ENCODE peak calls at places on chromosomes 4 and X, in six cellular contexts. One of them, this sample, is unnamed.

GRCh38 chr4:53919605-53920004 is 144.8 kb downstream of the CHIC2 start:
- DNase-seq in GM06990: no peak
- DNase-seq in fibroblast of pulmonary artery: no peak
- DNase-seq in uterus: no peak
- DNase-seq in mucosa of descending colon: no peak
- DNase-seq in fibroblast of mammary gland: no peak
- DNase-seq in this sample: no peak

GRCh38 chr4:89299153-89299789 is 8.3 kb downstream of the GPRIN3 start:
- DNase-seq in uterus: no peak
- DNase-seq in GM06990: no peak
- DNase-seq in fibroblast of pulmonary artery: no peak
- DNase-seq in fibroblast of mammary gland: no peak
- DNase-seq in mucosa of descending colon: no peak
- DNase-seq in this sample: no peak

GRCh38 chr4:81757706-81758105 is 286.0 kb upstream of the RASGEF1B start:
- DNase-seq in GM06990: no peak
- DNase-seq in fibroblast of pulmonary artery: no peak
- DNase-seq in uterus: no peak
- DNase-seq in fibroblast of mammary gland: no peak
- DNase-seq in mucosa of descending colon: no peak
- DNase-seq in this sample: no peak

GRCh38 chr4:128524311-128524710 is 236.7 kb upstream of the PGRMC2 start:
- DNase-seq in fibroblast of pulmonary artery: peak
- DNase-seq in GM06990: no peak
- DNase-seq in fibroblast of mammary gland: peak
- DNase-seq in mucosa of descending colon: peak
- DNase-seq in uterus: peak
- DNase-seq in this sample: no peak

GRCh38 chr4:1395941-1396805 is 10.1 kb downstream of the NKX1-1 start:
- DNase-seq in uterus: no peak
- DNase-seq in fibroblast of pulmonary artery: no peak
- DNase-seq in GM06990: no peak
- DNase-seq in mucosa of descending colon: peak
- DNase-seq in fibroblast of mammary gland: no peak
- DNase-seq in this sample: no peak

GRCh38 chr4:7772708-7773385 is 166.8 kb downstream of the AFAP1 start:
- DNase-seq in mucosa of descending colon: peak
- DNase-seq in uterus: peak
- DNase-seq in fibroblast of pulmonary artery: peak
- DNase-seq in GM06990: no peak
- DNase-seq in fibroblast of mammary gland: peak
- DNase-seq in this sample: no peak

GRCh38 chrX:143768976-143769375 is 48.4 kb upstream of the SPANXN2 start:
- DNase-seq in fibroblast of mammary gland: peak
- DNase-seq in uterus: no peak
- DNase-seq in mucosa of descending colon: no peak
- DNase-seq in GM06990: no peak
- DNase-seq in fibroblast of pulmonary artery: peak
- DNase-seq in this sample: no peak

GRCh38 chr4:154877110-154877760 is 96.2 kb downstream of the RBM46 start:
- DNase-seq in fibroblast of pulmonary artery: peak
- DNase-seq in fibroblast of mammary gland: peak
- DNase-seq in mucosa of descending colon: no peak
- DNase-seq in GM06990: no peak
- DNase-seq in uterus: no peak
- DNase-seq in this sample: peak

GRCh38 chrX:87636533-87636932 is 118.9 kb downstream of the KLHL4 start:
- DNase-seq in fibroblast of pulmonary artery: no peak
- DNase-seq in GM06990: no peak
- DNase-seq in uterus: no peak
- DNase-seq in fibroblast of mammary gland: no peak
- DNase-seq in mucosa of descending colon: no peak
- DNase-seq in this sample: no peak

GRCh38 chr4:187893418-187893817 is 102.2 kb upstream of the ZFP42 start:
- DNase-seq in mucosa of descending colon: no peak
- DNase-seq in GM06990: no peak
- DNase-seq in fibroblast of mammary gland: no peak
- DNase-seq in fibroblast of pulmonary artery: no peak
- DNase-seq in uterus: no peak
- DNase-seq in this sample: no peak

GRCh38 chr4:72286185-72286584 is 254.4 kb downstream of the NPFFR2 start:
- DNase-seq in fibroblast of pulmonary artery: peak
- DNase-seq in GM06990: no peak
- DNase-seq in mucosa of descending colon: no peak
- DNase-seq in uterus: no peak
- DNase-seq in fibroblast of mammary gland: peak
- DNase-seq in this sample: no peak

GRCh38 chrX:68646421-68646820 is 1.0 kb upstream of the STARD8 start:
- DNase-seq in fibroblast of mammary gland: no peak
- DNase-seq in mucosa of descending colon: no peak
- DNase-seq in fibroblast of pulmonary artery: peak
- DNase-seq in uterus: no peak
- DNase-seq in GM06990: no peak
- DNase-seq in this sample: no peak

GRCh38 chrX:136694491-136695087 is 46.6 kb downstream of the CD40LG start:
- DNase-seq in fibroblast of mammary gland: peak
- DNase-seq in fibroblast of pulmonary artery: peak
- DNase-seq in mucosa of descending colon: no peak
- DNase-seq in GM06990: peak
- DNase-seq in uterus: no peak
- DNase-seq in this sample: peak

GRCh38 chr4:3270141-3270611 is 21.2 kb downstream of the MSANTD1 start:
- DNase-seq in fibroblast of mammary gland: no peak
- DNase-seq in fibroblast of pulmonary artery: no peak
- DNase-seq in GM06990: no peak
- DNase-seq in mucosa of descending colon: no peak
- DNase-seq in uterus: no peak
- DNase-seq in this sample: no peak

GRCh38 chr4:159227378-159227777 is 124.5 kb downstream of the RAPGEF2 start:
- DNase-seq in fibroblast of mammary gland: peak
- DNase-seq in fibroblast of pulmonary artery: no peak
- DNase-seq in uterus: no peak
- DNase-seq in GM06990: no peak
- DNase-seq in mucosa of descending colon: no peak
- DNase-seq in this sample: no peak

GRCh38 chr4:158588777-158589176 is 67.1 kb downstream of the RXFP1 start:
- DNase-seq in fibroblast of mammary gland: no peak
- DNase-seq in mucosa of descending colon: no peak
- DNase-seq in GM06990: no peak
- DNase-seq in uterus: no peak
- DNase-seq in fibroblast of pulmonary artery: no peak
- DNase-seq in this sample: no peak

GRCh38 chr4:84403656-84404055 is 95.4 kb downstream of the NKX6-1 start:
- DNase-seq in fibroblast of mammary gland: peak
- DNase-seq in uterus: no peak
- DNase-seq in fibroblast of pulmonary artery: no peak
- DNase-seq in GM06990: no peak
- DNase-seq in mucosa of descending colon: no peak
- DNase-seq in this sample: no peak

GRCh38 chr4:38872620-38873019 is 5.0 kb downstream of the FAM114A1 start:
- DNase-seq in mucosa of descending colon: no peak
- DNase-seq in fibroblast of pulmonary artery: no peak
- DNase-seq in uterus: no peak
- DNase-seq in GM06990: no peak
- DNase-seq in fibroblast of mammary gland: peak
- DNase-seq in this sample: no peak

GRCh38 chrX:139691843-139692505 is 16.0 kb downstream of the MCF2 start:
- DNase-seq in uterus: no peak
- DNase-seq in GM06990: peak
- DNase-seq in fibroblast of mammary gland: no peak
- DNase-seq in mucosa of descending colon: peak
- DNase-seq in fibroblast of pulmonary artery: no peak
- DNase-seq in this sample: no peak

GRCh38 chrX:139692506-139692849 is 15.5 kb downstream of the MCF2 start:
- DNase-seq in fibroblast of pulmonary artery: no peak
- DNase-seq in uterus: no peak
- DNase-seq in GM06990: no peak
- DNase-seq in fibroblast of mammary gland: peak
- DNase-seq in mucosa of descending colon: no peak
- DNase-seq in this sample: no peak

GRCh38 chrX:139691493-139691842 is 16.5 kb downstream of the MCF2 start:
- DNase-seq in fibroblast of mammary gland: peak
- DNase-seq in uterus: no peak
- DNase-seq in mucosa of descending colon: no peak
- DNase-seq in GM06990: peak
- DNase-seq in fibroblast of pulmonary artery: peak
- DNase-seq in this sample: no peak

GRCh38 chrX:139692908-139693307 is 15.1 kb downstream of the MCF2 start:
- DNase-seq in fibroblast of pulmonary artery: no peak
- DNase-seq in mucosa of descending colon: no peak
- DNase-seq in GM06990: no peak
- DNase-seq in fibroblast of mammary gland: no peak
- DNase-seq in uterus: no peak
- DNase-seq in this sample: no peak
- H3K4me3 ChIP-seq in fibroblast of pulmonary artery: peak
- H3K4me3 ChIP-seq in mucosa of descending colon: no peak
- H3K4me3 ChIP-seq in GM06990: no peak
- H3K4me3 ChIP-seq in fibroblast of mammary gland: no peak
- H3K4me3 ChIP-seq in uterus: peak
- H3K4me3 ChIP-seq in this sample: no peak

GRCh38 chr4:165053645-165054044 is at the start of gene TRIM75:
- DNase-seq in fibroblast of pulmonary artery: no peak
- DNase-seq in mucosa of descending colon: no peak
- DNase-seq in fibroblast of mammary gland: no peak
- DNase-seq in uterus: no peak
- DNase-seq in GM06990: no peak
- DNase-seq in this sample: no peak

GRCh38 chr4:165058676-165059075 is 5.0 kb downstream of the TRIM75 start:
- DNase-seq in mucosa of descending colon: no peak
- DNase-seq in GM06990: no peak
- DNase-seq in fibroblast of pulmonary artery: no peak
- DNase-seq in fibroblast of mammary gland: no peak
- DNase-seq in uterus: no peak
- DNase-seq in this sample: no peak

GRCh38 chr4:165060938-165061337 is 7.3 kb downstream of the TRIM75 start:
- DNase-seq in fibroblast of mammary gland: peak
- DNase-seq in mucosa of descending colon: no peak
- DNase-seq in GM06990: no peak
- DNase-seq in uterus: no peak
- DNase-seq in fibroblast of pulmonary artery: no peak
- DNase-seq in this sample: no peak

GRCh38 chr4:165052627-165053026 is 1.0 kb upstream of the TRIM75 start:
- DNase-seq in uterus: no peak
- DNase-seq in fibroblast of pulmonary artery: no peak
- DNase-seq in GM06990: no peak
- DNase-seq in mucosa of descending colon: no peak
- DNase-seq in fibroblast of mammary gland: no peak
- DNase-seq in this sample: no peak

DNA sequence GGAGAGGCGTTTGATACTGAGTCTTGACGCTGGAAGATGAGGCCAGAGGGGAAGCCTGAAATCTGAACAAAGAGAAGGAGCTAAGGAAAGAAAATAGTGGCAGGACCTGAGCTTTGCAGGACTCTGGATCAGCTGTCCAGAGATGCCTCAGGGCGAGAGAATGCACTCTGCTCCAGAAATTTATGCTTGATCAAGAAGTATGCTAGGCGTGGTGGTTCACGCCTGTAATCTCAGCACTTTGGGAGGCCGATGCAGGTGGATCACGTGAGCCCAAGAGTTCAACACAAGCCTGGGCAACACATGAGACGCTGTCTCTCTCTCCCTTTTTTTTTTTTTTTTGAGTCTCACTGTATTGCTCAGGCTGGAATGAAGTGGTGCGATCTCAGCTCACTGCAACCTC is 1.9 kb downstream of the TRIM75 start:
- DNase-seq in fibroblast of mammary gland: no peak
- DNase-seq in GM06990: no peak
- DNase-seq in mucosa of descending colon: no peak
- DNase-seq in fibroblast of pulmonary artery: no peak
- DNase-seq in uterus: no peak
- DNase-seq in this sample: no peak
- H3K4me3 ChIP-seq in fibroblast of mammary gland: no peak
- H3K4me3 ChIP-seq in GM06990: no peak
- H3K4me3 ChIP-seq in mucosa of descending colon: no peak
- H3K4me3 ChIP-seq in fibroblast of pulmonary artery: no peak
- H3K4me3 ChIP-seq in uterus: no peak
- H3K4me3 ChIP-seq in this sample: no peak

GRCh38 chr4:177105526-177105925 is 204.1 kb upstream of the NEIL3 start:
- DNase-seq in GM06990: no peak
- DNase-seq in uterus: no peak
- DNase-seq in fibroblast of mammary gland: peak
- DNase-seq in mucosa of descending colon: no peak
- DNase-seq in fibroblast of pulmonary artery: no peak
- DNase-seq in this sample: no peak

GRCh38 chr4:177109769-177110168 is 199.9 kb upstream of the NEIL3 start:
- DNase-seq in fibroblast of mammary gland: no peak
- DNase-seq in GM06990: no peak
- DNase-seq in uterus: no peak
- DNase-seq in mucosa of descending colon: no peak
- DNase-seq in fibroblast of pulmonary artery: no peak
- DNase-seq in this sample: no peak

GRCh38 chr4:177107288-177107901 is 202.3 kb upstream of the NEIL3 start:
- DNase-seq in fibroblast of mammary gland: peak
- DNase-seq in fibroblast of pulmonary artery: peak
- DNase-seq in GM06990: no peak
- DNase-seq in uterus: no peak
- DNase-seq in mucosa of descending colon: no peak
- DNase-seq in this sample: no peak

GRCh38 chr4:177108708-177109107 is 201.0 kb upstream of the NEIL3 start:
- DNase-seq in fibroblast of pulmonary artery: peak
- DNase-seq in mucosa of descending colon: no peak
- DNase-seq in GM06990: no peak
- DNase-seq in uterus: no peak
- DNase-seq in fibroblast of mammary gland: peak
- DNase-seq in this sample: no peak
- H3K4me3 ChIP-seq in fibroblast of pulmonary artery: no peak
- H3K4me3 ChIP-seq in mucosa of descending colon: no peak
- H3K4me3 ChIP-seq in GM06990: no peak
- H3K4me3 ChIP-seq in uterus: no peak
- H3K4me3 ChIP-seq in fibroblast of mammary gland: no peak
- H3K4me3 ChIP-seq in this sample: no peak

DNA sequence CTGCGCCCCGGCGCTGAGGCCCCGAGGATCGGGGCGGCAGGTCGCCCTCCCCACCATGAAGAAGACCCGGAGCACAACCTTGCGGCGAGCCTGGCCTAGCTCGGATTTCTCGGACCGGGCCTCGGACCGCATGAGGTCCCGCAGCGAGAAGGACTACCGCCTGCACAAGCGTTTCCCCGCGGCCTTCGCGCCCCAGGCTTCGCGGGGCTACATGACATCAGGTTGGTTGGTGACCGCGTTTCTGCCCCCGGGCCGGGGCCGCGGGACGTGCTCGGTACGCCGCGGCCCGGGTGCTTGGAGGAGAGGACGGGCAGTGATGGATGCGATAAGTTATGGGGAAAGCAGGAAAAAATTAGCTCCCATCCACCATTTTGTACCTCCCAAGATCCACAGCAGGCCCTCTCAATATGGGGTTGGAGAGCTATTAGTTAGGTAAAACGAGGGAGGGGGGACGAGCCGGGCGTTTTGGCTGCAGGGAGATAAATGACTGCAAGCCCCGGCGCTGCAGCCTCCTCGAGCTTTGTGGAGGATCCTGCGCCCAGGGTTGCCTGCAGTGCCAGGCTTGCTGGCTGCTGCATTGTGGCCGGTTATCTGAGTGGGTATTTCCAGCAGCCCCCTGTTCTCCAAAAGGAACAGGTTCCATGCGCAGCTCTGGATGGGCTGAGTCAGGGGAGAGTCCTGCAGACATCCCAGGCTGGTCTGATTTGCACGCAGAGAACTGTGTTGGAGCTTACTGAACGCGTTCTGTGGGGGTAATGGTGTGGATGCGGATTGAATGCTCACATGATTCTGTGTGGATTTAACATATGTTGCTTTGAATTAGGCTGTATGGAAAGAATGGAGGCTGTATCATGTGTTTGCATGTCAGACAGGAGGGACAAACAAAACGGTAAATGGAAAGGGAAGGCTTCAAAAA is 1.9 kb downstream of the STOX2 start:
- DNase-seq in fibroblast of mammary gland: no peak
- DNase-seq in mucosa of descending colon: no peak
- DNase-seq in uterus: no peak
- DNase-seq in fibroblast of pulmonary artery: no peak
- DNase-seq in GM06990: peak
- DNase-seq in this sample: no peak
- H3K4me3 ChIP-seq in fibroblast of mammary gland: no peak
- H3K4me3 ChIP-seq in mucosa of descending colon: peak
- H3K4me3 ChIP-seq in uterus: peak
- H3K4me3 ChIP-seq in fibroblast of pulmonary artery: peak
- H3K4me3 ChIP-seq in GM06990: no peak
- H3K4me3 ChIP-seq in this sample: no peak

This sample was measured in Jurkat, Clone E6-1.